ENCODE peak calls at places on chromosomes 11 and 22, in six cellular contexts. One of them, this sample, is unnamed. For H3K36me3, the result is how much of the 10 kb centered on the place peaks cover.

GRCh38 chr11:101264303-101264702 is 134.7 kb upstream of the PGR start:
- DNase-seq in GM23248: no peak
- DNase-seq in tibial nerve: no peak
- DNase-seq in Peyer's patch: no peak
- DNase-seq in bronchial epithelial cell: no peak
- DNase-seq in kidney epithelial cell: no peak
- DNase-seq in this sample: no peak

GRCh38 chr22:25488244-25489020 is 76.0 kb upstream of the GRK3 start:
- DNase-seq in bronchial epithelial cell: peak
- DNase-seq in kidney epithelial cell: peak
- DNase-seq in Peyer's patch: no peak
- DNase-seq in GM23248: peak
- DNase-seq in tibial nerve: peak
- DNase-seq in this sample: no peak

GRCh38 chr11:2138075-2138435 is 1.1 kb downstream of the IGF2 start:
- DNase-seq in tibial nerve: no peak
- DNase-seq in GM23248: no peak
- DNase-seq in Peyer's patch: no peak
- DNase-seq in kidney epithelial cell: no peak
- DNase-seq in bronchial epithelial cell: no peak
- DNase-seq in this sample: no peak

GRCh38 chr22:43975041-43975440 is 19.8 kb downstream of the SAMM50 start:
- DNase-seq in kidney epithelial cell: no peak
- DNase-seq in Peyer's patch: no peak
- DNase-seq in GM23248: no peak
- DNase-seq in bronchial epithelial cell: no peak
- DNase-seq in tibial nerve: no peak
- DNase-seq in this sample: no peak

GRCh38 chr11:36744375-36745168 is 146.5 kb upstream of the RAG2 start:
- DNase-seq in Peyer's patch: peak
- DNase-seq in GM23248: peak
- DNase-seq in tibial nerve: peak
- DNase-seq in kidney epithelial cell: peak
- DNase-seq in bronchial epithelial cell: peak
- DNase-seq in this sample: peak

GRCh38 chr22:23753371-23753770 is 854 bp downstream of the VPREB3 start:
- DNase-seq in bronchial epithelial cell: no peak
- DNase-seq in GM23248: no peak
- DNase-seq in kidney epithelial cell: no peak
- DNase-seq in tibial nerve: no peak
- DNase-seq in Peyer's patch: peak
- DNase-seq in this sample: no peak

GRCh38 chr11:117180661-117181585 is 2.4 kb downstream of the SIDT2 start:
- DNase-seq in kidney epithelial cell: no peak
- DNase-seq in bronchial epithelial cell: peak
- DNase-seq in tibial nerve: peak
- DNase-seq in Peyer's patch: peak
- DNase-seq in GM23248: peak
- DNase-seq in this sample: peak

GRCh38 chr22:23524226-23524625 is 55.9 kb downstream of the IGLL1 start:
- DNase-seq in Peyer's patch: no peak
- DNase-seq in bronchial epithelial cell: no peak
- DNase-seq in kidney epithelial cell: no peak
- DNase-seq in tibial nerve: no peak
- DNase-seq in GM23248: no peak
- DNase-seq in this sample: no peak

GRCh38 chr11:2928605-2929510 is at the start of gene PHLDA2:
- DNase-seq in Peyer's patch: peak
- DNase-seq in bronchial epithelial cell: peak
- DNase-seq in tibial nerve: no peak
- DNase-seq in kidney epithelial cell: no peak
- DNase-seq in GM23248: peak
- DNase-seq in this sample: no peak

GRCh38 chr22:27032121-27032761 is 374.9 kb downstream of the MIAT start:
- DNase-seq in Peyer's patch: no peak
- DNase-seq in bronchial epithelial cell: no peak
- DNase-seq in GM23248: peak
- DNase-seq in tibial nerve: no peak
- DNase-seq in kidney epithelial cell: no peak
- DNase-seq in this sample: no peak

GRCh38 chr11:10899542-10899830 is 41.6 kb upstream of the ZBED5 start:
- DNase-seq in tibial nerve: no peak
- DNase-seq in bronchial epithelial cell: peak
- DNase-seq in Peyer's patch: no peak
- DNase-seq in GM23248: no peak
- DNase-seq in kidney epithelial cell: no peak
- DNase-seq in this sample: no peak

DNA sequence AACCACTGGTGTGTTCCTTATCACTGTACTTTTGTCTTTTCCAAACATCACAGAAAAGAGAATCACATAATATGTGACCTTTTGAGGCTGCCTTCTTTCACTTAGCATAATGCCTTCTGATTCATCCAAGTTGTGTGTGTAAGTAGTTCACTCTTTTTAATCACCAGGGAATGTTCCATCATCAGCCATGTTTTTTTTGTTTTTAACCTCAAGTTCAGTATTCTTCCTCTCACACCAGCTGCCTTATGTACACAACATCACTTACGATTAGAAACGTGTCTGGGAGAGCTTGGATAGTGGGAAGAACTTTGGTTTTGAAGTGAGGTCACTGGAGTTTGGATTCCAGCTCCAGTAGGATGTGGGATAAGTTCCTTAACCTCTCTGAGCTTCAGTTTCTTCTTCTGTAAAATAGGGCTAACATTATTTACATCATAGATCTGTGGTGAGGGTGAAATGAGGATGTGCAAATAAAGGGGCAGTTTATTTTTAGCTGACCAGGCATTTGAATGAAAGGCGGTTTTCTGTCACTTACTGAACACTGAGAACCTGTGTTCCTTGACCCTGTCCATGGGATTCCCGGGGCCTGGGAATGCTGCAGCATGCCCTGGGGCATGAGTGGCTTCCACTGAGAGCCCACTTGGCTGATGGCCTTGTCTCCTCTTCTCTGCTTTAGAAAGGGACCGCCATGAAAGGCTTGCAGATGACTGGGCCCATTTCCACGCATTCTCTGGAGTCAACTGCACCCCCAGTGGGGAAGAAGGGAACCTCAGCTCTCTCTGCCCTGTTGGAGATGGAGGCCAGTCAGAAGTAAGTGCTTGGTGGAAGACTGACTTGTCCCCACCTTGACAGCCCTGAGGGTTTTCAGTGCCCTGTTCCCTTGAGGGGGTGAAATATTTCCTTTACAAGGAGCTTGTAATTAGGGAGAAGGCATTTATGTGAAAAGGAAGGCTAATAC is 92.6 kb downstream of the DEPDC5 start:
- DNase-seq in GM23248: peak
- DNase-seq in bronchial epithelial cell: no peak
- DNase-seq in tibial nerve: no peak
- DNase-seq in Peyer's patch: no peak
- DNase-seq in kidney epithelial cell: no peak
- DNase-seq in this sample: no peak
- H3K36me3 ChIP-seq in GM23248: under half
- H3K36me3 ChIP-seq in bronchial epithelial cell: under half
- H3K36me3 ChIP-seq in tibial nerve: under half
- H3K36me3 ChIP-seq in Peyer's patch: under half
- H3K36me3 ChIP-seq in kidney epithelial cell: under half
- H3K36me3 ChIP-seq in this sample: under half

GRCh38 chr22:31692186-31692886 is 30.3 kb upstream of the PISD start:
- DNase-seq in Peyer's patch: no peak
- DNase-seq in bronchial epithelial cell: peak
- DNase-seq in tibial nerve: no peak
- DNase-seq in GM23248: peak
- DNase-seq in kidney epithelial cell: peak
- DNase-seq in this sample: no peak

GRCh38 chr22:31695423-31695822 is 33.4 kb upstream of the PISD start:
- DNase-seq in kidney epithelial cell: no peak
- DNase-seq in GM23248: no peak
- DNase-seq in bronchial epithelial cell: no peak
- DNase-seq in tibial nerve: no peak
- DNase-seq in Peyer's patch: no peak
- DNase-seq in this sample: no peak

GRCh38 chr22:31691408-31691807 is 29.4 kb upstream of the PISD start:
- DNase-seq in bronchial epithelial cell: no peak
- DNase-seq in tibial nerve: no peak
- DNase-seq in GM23248: no peak
- DNase-seq in kidney epithelial cell: no peak
- DNase-seq in Peyer's patch: no peak
- DNase-seq in this sample: no peak
- H3K36me3 ChIP-seq in bronchial epithelial cell: under half
- H3K36me3 ChIP-seq in tibial nerve: under half
- H3K36me3 ChIP-seq in GM23248: under half
- H3K36me3 ChIP-seq in kidney epithelial cell: under half
- H3K36me3 ChIP-seq in Peyer's patch: under half
- H3K36me3 ChIP-seq in this sample: under half

GRCh38 chr22:32830957-32831356 is 29.5 kb downstream of the TIMP3 start:
- DNase-seq in bronchial epithelial cell: no peak
- DNase-seq in Peyer's patch: no peak
- DNase-seq in GM23248: no peak
- DNase-seq in kidney epithelial cell: no peak
- DNase-seq in tibial nerve: no peak
- DNase-seq in this sample: no peak
- H3K36me3 ChIP-seq in bronchial epithelial cell: under half
- H3K36me3 ChIP-seq in Peyer's patch: under half
- H3K36me3 ChIP-seq in GM23248: half or more
- H3K36me3 ChIP-seq in kidney epithelial cell: under half
- H3K36me3 ChIP-seq in tibial nerve: under half
- H3K36me3 ChIP-seq in this sample: under half

GRCh38 chr11:73029408-73029807 is 112.7 kb downstream of the FCHSD2 start:
- DNase-seq in kidney epithelial cell: no peak
- DNase-seq in Peyer's patch: no peak
- DNase-seq in GM23248: no peak
- DNase-seq in tibial nerve: no peak
- DNase-seq in bronchial epithelial cell: no peak
- DNase-seq in this sample: no peak
- H3K36me3 ChIP-seq in kidney epithelial cell: under half
- H3K36me3 ChIP-seq in Peyer's patch: under half
- H3K36me3 ChIP-seq in GM23248: under half
- H3K36me3 ChIP-seq in tibial nerve: under half
- H3K36me3 ChIP-seq in bronchial epithelial cell: under half
- H3K36me3 ChIP-seq in this sample: under half

DNA sequence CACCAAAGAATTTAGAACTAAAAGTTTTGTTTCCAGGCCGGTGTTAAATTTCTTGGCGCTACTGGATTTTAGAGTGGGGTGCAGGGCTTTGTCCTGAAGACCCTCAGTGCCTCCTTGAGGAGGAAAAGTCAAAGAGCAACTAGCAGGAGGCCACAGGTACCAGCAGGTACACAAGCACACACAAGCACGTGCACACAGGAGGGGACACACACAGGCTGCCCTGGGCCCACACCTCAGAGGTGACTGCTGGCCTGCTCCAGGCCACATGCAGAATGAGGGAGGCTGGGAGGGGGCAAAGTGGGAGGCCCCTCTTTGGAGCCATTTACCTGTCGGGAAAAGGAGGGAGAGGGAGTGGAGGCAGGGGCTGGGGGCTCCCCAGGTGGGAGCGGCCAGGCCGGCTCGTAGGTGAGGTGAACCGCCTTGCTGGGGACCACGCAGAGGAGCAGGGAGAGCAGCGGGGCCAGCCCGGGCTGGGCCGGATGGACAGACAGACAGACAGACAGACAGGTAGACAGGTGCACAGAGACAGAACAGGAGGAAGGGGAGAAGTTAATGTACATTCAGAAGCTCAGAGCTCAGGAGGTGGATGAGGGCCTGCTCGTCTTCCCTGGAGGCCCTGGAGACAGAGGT is 12.2 kb downstream of the RAB3IL1 start:
- DNase-seq in bronchial epithelial cell: no peak
- DNase-seq in tibial nerve: no peak
- DNase-seq in GM23248: no peak
- DNase-seq in Peyer's patch: no peak
- DNase-seq in kidney epithelial cell: no peak
- DNase-seq in this sample: no peak
- H3K36me3 ChIP-seq in bronchial epithelial cell: under half
- H3K36me3 ChIP-seq in tibial nerve: under half
- H3K36me3 ChIP-seq in GM23248: under half
- H3K36me3 ChIP-seq in Peyer's patch: under half
- H3K36me3 ChIP-seq in kidney epithelial cell: under half
- H3K36me3 ChIP-seq in this sample: under half

GRCh38 chr11:995058-995751 is 41.3 kb downstream of the MUC6 start:
- DNase-seq in bronchial epithelial cell: peak
- DNase-seq in Peyer's patch: no peak
- DNase-seq in GM23248: peak
- DNase-seq in kidney epithelial cell: no peak
- DNase-seq in tibial nerve: no peak
- DNase-seq in this sample: no peak
- H3K36me3 ChIP-seq in bronchial epithelial cell: under half
- H3K36me3 ChIP-seq in Peyer's patch: under half
- H3K36me3 ChIP-seq in GM23248: under half
- H3K36me3 ChIP-seq in kidney epithelial cell: under half
- H3K36me3 ChIP-seq in tibial nerve: under half
- H3K36me3 ChIP-seq in this sample: under half

GRCh38 chr22:39314251-39314971 is 5.0 kb downstream of the RPL3 start:
- DNase-seq in Peyer's patch: no peak
- DNase-seq in GM23248: peak
- DNase-seq in kidney epithelial cell: no peak
- DNase-seq in bronchial epithelial cell: no peak
- DNase-seq in tibial nerve: no peak
- DNase-seq in this sample: no peak

GRCh38 chr22:39311592-39312400 is 7.6 kb downstream of the RPL3 start:
- DNase-seq in GM23248: peak
- DNase-seq in bronchial epithelial cell: no peak
- DNase-seq in kidney epithelial cell: no peak
- DNase-seq in tibial nerve: no peak
- DNase-seq in Peyer's patch: no peak
- DNase-seq in this sample: no peak

GRCh38 chr22:39313258-39314001 is 6.0 kb downstream of the RPL3 start:
- DNase-seq in tibial nerve: no peak
- DNase-seq in bronchial epithelial cell: no peak
- DNase-seq in kidney epithelial cell: no peak
- DNase-seq in GM23248: no peak
- DNase-seq in Peyer's patch: no peak
- DNase-seq in this sample: no peak

GRCh38 chr22:39309881-39310714 is 9.3 kb downstream of the RPL3 start:
- DNase-seq in GM23248: peak
- DNase-seq in bronchial epithelial cell: peak
- DNase-seq in kidney epithelial cell: no peak
- DNase-seq in Peyer's patch: no peak
- DNase-seq in tibial nerve: no peak
- DNase-seq in this sample: no peak

GRCh38 chr22:39312410-39312809 is 7.0 kb downstream of the RPL3 start:
- DNase-seq in GM23248: peak
- DNase-seq in tibial nerve: no peak
- DNase-seq in bronchial epithelial cell: no peak
- DNase-seq in Peyer's patch: no peak
- DNase-seq in kidney epithelial cell: no peak
- DNase-seq in this sample: no peak
- H3K36me3 ChIP-seq in GM23248: half or more
- H3K36me3 ChIP-seq in tibial nerve: under half
- H3K36me3 ChIP-seq in bronchial epithelial cell: under half
- H3K36me3 ChIP-seq in Peyer's patch: under half
- H3K36me3 ChIP-seq in kidney epithelial cell: under half
- H3K36me3 ChIP-seq in this sample: under half